ENCODE peak calls at places on chromosomes 4 and X, in six cellular contexts. H is Ammon's horn, G is GM20000, M is mesenteric fat pad, P is heart right ventricle, R is keratinocyte. K is an unnamed sample.

GRCh38 chr4:165394275-165394674 is 15.5 kb downstream of the CPE start:
- DNase-seq in H (no peak), G (no peak), M (no peak), P (no peak), R (no peak), K (no peak)

GRCh38 chrX:140433582-140433981 is 71.3 kb downstream of the SOX3 start:
- DNase-seq in H (no peak), G (no peak), M (no peak), P (no peak), R (no peak), K (no peak)

GRCh38 chr4:8835521-8836365 is 35.9 kb downstream of the HMX1 start:
- DNase-seq in H (no peak), G (no peak), M (peak; percentile 71), P (no peak), R (no peak), K (no peak)

GRCh38 chr4:134756456-134756855 is 554.9 kb upstream of the PABPC4L start:
- DNase-seq in H (no peak), G (no peak), M (no peak), P (no peak), R (no peak), K (no peak)

GRCh38 chr4:98474408-98474844 is 184.0 kb downstream of the TSPAN5 start:
- DNase-seq in H (no peak), G (no peak), M (no peak), P (no peak), R (peak; percentile 36), K (peak; percentile 46)

GRCh38 chr4:6450709-6451108 is 21.7 kb downstream of the PPP2R2C start:
- DNase-seq in H (no peak), G (no peak), M (no peak), P (no peak), R (no peak), K (no peak)

GRCh38 chr4:179361978-179362486 is 1919.8 kb upstream of the AGA start:
- DNase-seq in H (no peak), G (no peak), M (no peak), P (no peak), R (no peak), K (no peak)

GRCh38 chr4:65917486-65917885 is 247.2 kb upstream of the EPHA5 start:
- DNase-seq in H (peak; percentile 7), G (no peak), M (no peak), P (no peak), R (no peak), K (no peak)

GRCh38 chr4:121939690-121940089 is 12.2 kb downstream of the TRPC3 start:
- DNase-seq in H (no peak), G (no peak), M (no peak), P (peak; percentile 21), R (no peak), K (no peak)

GRCh38 chrX:10433296-10433965 is 187.0 kb downstream of the MID1 start:
- DNase-seq in H (no peak), G (no peak), M (no peak), P (no peak), R (no peak), K (no peak)

GRCh38 chr4:24103434-24104168 is 213.8 kb upstream of the PPARGC1A start:
- DNase-seq in H (peak; percentile 26), G (no peak), M (no peak), P (no peak), R (no peak), K (no peak)

GRCh38 chr4:41365726-41366125 is 109.0 kb downstream of the UCHL1 start:
- DNase-seq in H (peak; percentile 98), G (no peak), M (no peak), P (no peak), R (no peak), K (no peak)

GRCh38 chr4:2285665-2286381 is 23.9 kb upstream of the MXD4 start:
- DNase-seq in H (no peak), G (no peak), M (no peak), P (no peak), R (no peak), K (no peak)

GRCh38 chr4:130675262-130675661 is 1579.3 kb downstream of the C4orf33 start:
- DNase-seq in H (no peak), G (no peak), M (no peak), P (no peak), R (no peak), K (no peak)

GRCh38 chr4:10673817-10674369 is 10.7 kb downstream of the CLNK start:
- DNase-seq in H (no peak), G (peak; percentile 61), M (no peak), P (no peak), R (no peak), K (no peak)

GRCh38 chr4:15913631-15913970 is 24.9 kb downstream of the FGFBP1 start:
- DNase-seq in H (no peak), G (no peak), M (no peak), P (no peak), R (peak; percentile 98), K (peak; percentile 100)

GRCh38 chr4:94917146-94917545 is 159.4 kb downstream of the BMPR1B start:
- DNase-seq in H (no peak), G (no peak), M (no peak), P (no peak), R (no peak), K (no peak)

GRCh38 chrX:17964871-17965270 is 103.8 kb upstream of the RAI2 start:
- DNase-seq in H (no peak), G (no peak), M (no peak), P (no peak), R (no peak), K (no peak)

GRCh38 chr4:2069986-2070385 is 10.9 kb downstream of the NAT8L start:
- DNase-seq in H (no peak), G (no peak), M (no peak), P (no peak), R (no peak), K (no peak)